ENCODE peak calls at places on chromosomes 5 and 9, in four cellular contexts. N is fibroblast of the conjunctiva, S is T-helper 1 cell, B is bronchial epithelial cell. C is an unnamed sample.

GRCh38 chr5:38515648-38516047 is 40.8 kb downstream of the LIFR start:
- DNase-seq in N (peak), S (no peak), B (peak), C (no peak)

GRCh38 chr5:167587768-167588167 is 703.7 kb upstream of the WWC1 start:
- DNase-seq in N (no peak), S (no peak), B (peak), C (peak)

GRCh38 chr5:157516016-157516415 is 56.0 kb downstream of the NIPAL4 start:
- DNase-seq in N (no peak), S (no peak), B (peak), C (peak)

GRCh38 chr9:972512-973294 is 3.8 kb upstream of the DMRT3 start:
- DNase-seq in N (no peak), S (no peak), B (no peak), C (no peak)

GRCh38 chr5:169880012-169880673 is 100.2 kb downstream of the INSYN2B start:
- DNase-seq in N (no peak), S (no peak), B (no peak), C (no peak)

GRCh38 chr5:127077346-127077745 is 4.0 kb upstream of the C5orf63 start:
- DNase-seq in N (no peak), S (no peak), B (no peak), C (no peak)

GRCh38 chr5:159864885-159865622 is 51.2 kb upstream of the ADRA1B start:
- DNase-seq in N (no peak), S (no peak), B (no peak), C (no peak)

GRCh38 chr5:59842999-59843398 is 50.5 kb downstream of the PDE4D start:
- DNase-seq in N (no peak), S (no peak), B (peak), C (no peak)

GRCh38 chr9:97990259-97990658 is 7.1 kb downstream of the ANP32B start:
- DNase-seq in N (no peak), S (no peak), B (peak), C (peak)

GRCh38 chr5:164394686-164395187 is 889.3 kb downstream of the MAT2B start:
- DNase-seq in N (no peak), S (no peak), B (no peak), C (no peak)

GRCh38 chr5:124634228-124634819 is 112.1 kb downstream of the ZNF608 start:
- DNase-seq in N (no peak), S (no peak), B (no peak), C (no peak)

GRCh38 chr5:160929343-160929742 is 77.3 kb upstream of the ATP10B start:
- DNase-seq in N (no peak), S (no peak), B (peak), C (no peak)

GRCh38 chr9:5721279-5722087 is 92.6 kb downstream of the RIC1 start:
- DNase-seq in N (no peak), S (no peak), B (no peak), C (no peak)

C was measured in astrocyte of the cerebellum.